ENCODE peak calls at places on chromosomes 1 and 21, in four cellular contexts. U is HepG2, Z is HCT116, I is K562. X is an unnamed sample.
A peak's percentile ranks its signal among the peaks of the same experiment; 100 is the strongest.

GRCh38 chr1:31581821-31582810 is 5.8 kb downstream of the TINAGL1 start:
- DNase-seq in Z (no peak), U (no peak), I (no peak), X (no peak)

GRCh38 chr1:196309386-196309785 is 298.9 kb downstream of the KCNT2 start:
- DNase-seq in I (no peak), Z (peak; percentile 27), U (peak; percentile 3), X (peak; percentile 10)

GRCh38 chr1:73998348-73998959 is 199.5 kb downstream of the LRRIQ3 start:
- DNase-seq in I (no peak), U (peak; percentile 17), Z (peak; percentile 8), X (peak; percentile 32)

GRCh38 chr1:227343727-227344551 is 25.6 kb upstream of the CDC42BPA start:
- DNase-seq in I (no peak), Z (no peak), U (no peak), X (no peak)

GRCh38 chr1:108819878-108820277 is 37.0 kb downstream of the AKNAD1 start:
- DNase-seq in I (no peak), U (no peak), Z (no peak), X (no peak)

GRCh38 chr1:110390096-110390495 is 730 bp downstream of the SLC16A4 start:
- DNase-seq in I (peak; percentile 49), Z (no peak), U (no peak), X (no peak)

GRCh38 chr1:26094677-26095383 is 16.8 kb upstream of the PDIK1L start:
- DNase-seq in Z (no peak), U (no peak), I (peak; percentile 62), X (no peak)

GRCh38 chr1:74422379-74423155 is 89.8 kb downstream of the LRRC53 start:
- DNase-seq in Z (no peak), I (no peak), U (no peak), X (no peak)

GRCh38 chr1:53341521-53341895 is 13.6 kb upstream of the LRP8 start:
- DNase-seq in U (no peak), Z (no peak), I (no peak), X (no peak)

GRCh38 chr1:155834296-155834926 is 22.6 kb downstream of the GON4L start:
- DNase-seq in I (peak; percentile 64), Z (no peak), U (no peak), X (no peak)

GRCh38 chr1:158117854-158118691 is 62.6 kb upstream of the CD1D start:
- DNase-seq in U (peak; percentile 28), Z (peak; percentile 32), I (peak; percentile 34), X (no peak)

GRCh38 chr1:12620931-12621330 is 2.9 kb upstream of the DHRS3 start:
- DNase-seq in I (no peak), Z (no peak), U (no peak), X (no peak)

GRCh38 chr1:35577071-35577998 is 4.2 kb downstream of the TFAP2E start:
- DNase-seq in Z (no peak), I (no peak), U (no peak), X (no peak)

GRCh38 chr1:225467193-225468020 is 39.6 kb upstream of the LBR start:
- DNase-seq in I (no peak), Z (no peak), U (no peak), X (no peak)

GRCh38 chr1:39573736-39574624 is 2.6 kb downstream of the PABPC4 start:
- DNase-seq in I (no peak), Z (no peak), U (no peak), X (no peak)

GRCh38 chr1:7784492-7785071 is 491 bp downstream of the PER3 start:
- DNase-seq in I (no peak), Z (no peak), U (no peak), X (no peak)

GRCh38 chr1:18870325-18870865 is 10.9 kb upstream of the TAS1R2 start:
- DNase-seq in U (no peak), I (no peak), Z (no peak), X (no peak)

GRCh38 chr1:62185677-62186076 is 9.0 kb upstream of the L1TD1 start:
- DNase-seq in I (no peak), U (no peak), Z (no peak), X (no peak)

GRCh38 chr1:2778220-2778592 is 23.3 kb downstream of the TTC34 start:
- DNase-seq in U (no peak), I (no peak), Z (no peak), X (no peak)

GRCh38 chr1:20110679-20111078 is 8.7 kb downstream of the PLA2G2D start:
- DNase-seq in Z (peak; percentile 21), I (no peak), U (peak; percentile 16), X (no peak)

GRCh38 chr1:164601399-164602141 is 42.6 kb downstream of the PBX1 start:
- DNase-seq in Z (no peak), U (no peak), I (no peak), X (no peak)

GRCh38 chr1:53470584-53470983 is 11.4 kb downstream of the DMRTB1 start:
- DNase-seq in U (no peak), I (no peak), Z (no peak), X (no peak)

GRCh38 chr1:111593403-111594127 is 26.0 kb upstream of the RAP1A start:
- DNase-seq in I (no peak), Z (no peak), U (no peak), X (no peak)

GRCh38 chr1:247335871-247336270 is 4.2 kb upstream of the ZNF496 start:
- DNase-seq in I (no peak), U (no peak), Z (no peak), X (no peak)

GRCh38 chr1:46523556-46524443 is 27.6 kb downstream of the KNCN start:
- DNase-seq in I (no peak), Z (no peak), U (no peak), X (no peak)
- H3K4me1 ChIP-seq in I (peaks cover 86% of the 10 kb centered on the region), Z (peaks cover 38% of the 10 kb centered on the region), U (peaks cover 32% of the 10 kb centered on the region), X (peaks cover 4% of the 10 kb centered on the region)

GRCh38 chr1:154598871-154599635 is 8.9 kb downstream of the ADAR start:
- DNase-seq in U (no peak), Z (no peak), I (no peak), X (no peak)
- H3K36me3 ChIP-seq in U (peaks cover 83% of the 10 kb centered on the region), Z (peaks cover 60% of the 10 kb centered on the region), I (peaks cover 90% of the 10 kb centered on the region), X (peaks cover 31% of the 10 kb centered on the region)

GRCh38 chr1:92989253-92989652 is 28.0 kb upstream of the DIPK1A start:
- DNase-seq in I (no peak), Z (no peak), U (no peak), X (no peak)
- TF ChIP-seq TCF7L2 in I (no peak), Z (no peak), U (no peak), X (no peak)

DNA sequence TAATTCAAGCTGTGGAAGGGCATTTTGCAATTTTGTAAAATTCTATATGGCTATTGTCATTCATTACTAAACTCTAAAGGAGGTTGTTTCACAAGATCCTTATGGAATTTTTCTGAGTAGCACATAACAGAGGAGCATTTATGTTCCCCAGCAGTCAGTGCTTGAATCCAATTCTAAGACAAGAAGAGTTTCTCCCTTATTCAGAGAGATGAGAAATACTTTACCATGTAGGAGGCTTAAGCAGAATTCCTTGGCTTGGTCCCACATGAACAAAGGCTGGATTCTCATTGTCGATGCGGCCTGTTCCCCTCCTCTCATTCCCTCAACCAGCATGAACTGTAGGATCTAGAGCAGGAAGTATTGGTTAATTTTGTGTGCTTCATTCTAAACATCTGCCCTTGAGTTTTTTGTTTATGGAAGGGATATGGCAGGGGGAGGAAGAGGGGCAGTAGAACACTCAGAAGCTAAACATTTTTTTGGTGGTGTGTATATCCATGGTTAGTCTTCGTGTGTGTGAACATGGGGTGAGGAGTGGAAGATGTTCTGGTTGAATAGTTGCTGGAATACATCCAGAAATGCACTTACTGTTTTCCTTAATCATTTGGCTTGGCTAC is 74.3 kb downstream of the LAMC1 start:
- DNase-seq in U (no peak), Z (no peak), I (no peak), X (no peak)
- H3K4me1 ChIP-seq in U (peaks cover 80% of the 10 kb centered on the region), Z (peaks cover 20% of the 10 kb centered on the region), I (no peaks in the 10 kb centered on the region), X (peaks cover 15% of the 10 kb centered on the region)

GRCh38 chr1:51915958-51916357 is 37.4 kb upstream of the NRDC start:
- DNase-seq in I (no peak), U (no peak), Z (no peak), X (no peak)
- H3K36me3 ChIP-seq in I (no peaks in the 10 kb centered on the region), U (no peaks in the 10 kb centered on the region), Z (no peaks in the 10 kb centered on the region), X (no peaks in the 10 kb centered on the region)

GRCh38 chr21:36918291-36918690 is 48.2 kb downstream of the HLCS start:
- DNase-seq in Z (no peak), U (peak; percentile 43), I (no peak), X (no peak)

GRCh38 chr21:36915014-36915700 is 51.3 kb downstream of the HLCS start:
- DNase-seq in U (no peak), Z (no peak), I (no peak), X (no peak)

GRCh38 chr21:36916718-36917117 is 49.8 kb downstream of the HLCS start:
- DNase-seq in U (no peak), I (no peak), Z (no peak), X (no peak)

GRCh38 chr21:36915701-36916075 is 50.8 kb downstream of the HLCS start:
- DNase-seq in Z (no peak), I (no peak), U (no peak), X (no peak)

GRCh38 chr21:36917487-36918158 is 48.8 kb downstream of the HLCS start:
- DNase-seq in Z (no peak), I (no peak), U (peak; percentile 55), X (peak; percentile 43)
- TF ChIP-seq TCF7L2 in Z (no peak), I (no peak), U (no peak), X (no peak)

X was measured in Panc1.